ENCODE peak calls at places on chromosomes 1 and 21, in eight cellular contexts. One of them, this sample, is unnamed.

GRCh38 chr1:193183019-193183643 is 3.3 kb downstream of the B3GALT2 start:
- DNase-seq in ELR: peak; percentile 71
- DNase-seq in IMR-90: peak; percentile 71
- DNase-seq in right cardiac atrium: no peak
- DNase-seq in memory B cell: no peak
- DNase-seq in heart right ventricle: no peak
- DNase-seq in stimulated activated naive CD8-positive, alpha-beta T cell treated with anti-CD3 and anti-CD28 coated beads, Interleukin-15, Interleukin-2, amounts not matched to agents 100 U/mL and 50 U/mL, for 24 hours: no peak
- DNase-seq in KBM-7: peak; percentile 57
- DNase-seq in this sample: peak; percentile 58

GRCh38 chr1:13901041-13901440 is 201.1 kb downstream of the PRDM2 start:
- DNase-seq in ELR: no peak
- DNase-seq in IMR-90: no peak
- DNase-seq in right cardiac atrium: no peak
- DNase-seq in memory B cell: no peak
- DNase-seq in heart right ventricle: no peak
- DNase-seq in stimulated activated naive CD8-positive, alpha-beta T cell treated with anti-CD3 and anti-CD28 coated beads, Interleukin-15, Interleukin-2, amounts not matched to agents 100 U/mL and 50 U/mL, for 24 hours: no peak
- DNase-seq in KBM-7: no peak
- DNase-seq in this sample: no peak

GRCh38 chr1:108208724-108209404 is 8.7 kb upstream of the SLC25A24 start:
- DNase-seq in ELR: no peak
- DNase-seq in IMR-90: no peak
- DNase-seq in right cardiac atrium: no peak
- DNase-seq in memory B cell: no peak
- DNase-seq in heart right ventricle: no peak
- DNase-seq in stimulated activated naive CD8-positive, alpha-beta T cell treated with anti-CD3 and anti-CD28 coated beads, Interleukin-15, Interleukin-2, amounts not matched to agents 100 U/mL and 50 U/mL, for 24 hours: no peak
- DNase-seq in KBM-7: no peak
- DNase-seq in this sample: no peak

GRCh38 chr1:22677861-22678521 is 25.0 kb downstream of the C1QB start:
- DNase-seq in ELR: no peak
- DNase-seq in IMR-90: no peak
- DNase-seq in right cardiac atrium: no peak
- DNase-seq in memory B cell: no peak
- DNase-seq in heart right ventricle: no peak
- DNase-seq in stimulated activated naive CD8-positive, alpha-beta T cell treated with anti-CD3 and anti-CD28 coated beads, Interleukin-15, Interleukin-2, amounts not matched to agents 100 U/mL and 50 U/mL, for 24 hours: no peak
- DNase-seq in KBM-7: no peak
- DNase-seq in this sample: no peak

GRCh38 chr1:17861685-17862084 is 106.6 kb downstream of the ACTL8 start:
- DNase-seq in ELR: no peak
- DNase-seq in IMR-90: no peak
- DNase-seq in right cardiac atrium: no peak
- DNase-seq in memory B cell: no peak
- DNase-seq in heart right ventricle: no peak
- DNase-seq in stimulated activated naive CD8-positive, alpha-beta T cell treated with anti-CD3 and anti-CD28 coated beads, Interleukin-15, Interleukin-2, amounts not matched to agents 100 U/mL and 50 U/mL, for 24 hours: no peak
- DNase-seq in KBM-7: peak; percentile 4
- DNase-seq in this sample: peak; percentile 64

GRCh38 chr1:243268284-243268653 is 12.4 kb downstream of the SDCCAG8 start:
- DNase-seq in ELR: peak; percentile 94
- DNase-seq in IMR-90: peak; percentile 96
- DNase-seq in right cardiac atrium: no peak
- DNase-seq in memory B cell: no peak
- DNase-seq in heart right ventricle: no peak
- DNase-seq in stimulated activated naive CD8-positive, alpha-beta T cell treated with anti-CD3 and anti-CD28 coated beads, Interleukin-15, Interleukin-2, amounts not matched to agents 100 U/mL and 50 U/mL, for 24 hours: no peak
- DNase-seq in KBM-7: no peak
- DNase-seq in this sample: peak; percentile 93

GRCh38 chr1:119617751-119618691 is 30.0 kb downstream of the ZNF697 start:
- DNase-seq in ELR: peak; percentile 39
- DNase-seq in IMR-90: peak; percentile 17
- DNase-seq in right cardiac atrium: peak; percentile 43
- DNase-seq in memory B cell: no peak
- DNase-seq in heart right ventricle: no peak
- DNase-seq in stimulated activated naive CD8-positive, alpha-beta T cell treated with anti-CD3 and anti-CD28 coated beads, Interleukin-15, Interleukin-2, amounts not matched to agents 100 U/mL and 50 U/mL, for 24 hours: no peak
- DNase-seq in KBM-7: no peak
- DNase-seq in this sample: peak; percentile 17

GRCh38 chr1:216750031-216750627 is 26.9 kb upstream of the ESRRG start:
- DNase-seq in ELR: peak; percentile 64
- DNase-seq in IMR-90: peak; percentile 69
- DNase-seq in right cardiac atrium: no peak
- DNase-seq in memory B cell: no peak
- DNase-seq in heart right ventricle: no peak
- DNase-seq in stimulated activated naive CD8-positive, alpha-beta T cell treated with anti-CD3 and anti-CD28 coated beads, Interleukin-15, Interleukin-2, amounts not matched to agents 100 U/mL and 50 U/mL, for 24 hours: no peak
- DNase-seq in KBM-7: peak; percentile 9
- DNase-seq in this sample: peak; percentile 53

GRCh38 chr1:109193653-109194590 is 19.8 kb upstream of the SARS1 start:
- DNase-seq in ELR: peak; percentile 46
- DNase-seq in IMR-90: no peak
- DNase-seq in right cardiac atrium: no peak
- DNase-seq in memory B cell: peak; percentile 76
- DNase-seq in heart right ventricle: peak; percentile 16
- DNase-seq in stimulated activated naive CD8-positive, alpha-beta T cell treated with anti-CD3 and anti-CD28 coated beads, Interleukin-15, Interleukin-2, amounts not matched to agents 100 U/mL and 50 U/mL, for 24 hours: peak; percentile 78
- DNase-seq in KBM-7: peak; percentile 80
- DNase-seq in this sample: peak; percentile 37

GRCh38 chr1:96723372-96723771 is 1.8 kb downstream of the PTBP2 start:
- DNase-seq in ELR: no peak
- DNase-seq in IMR-90: no peak
- DNase-seq in right cardiac atrium: no peak
- DNase-seq in memory B cell: no peak
- DNase-seq in heart right ventricle: no peak
- DNase-seq in stimulated activated naive CD8-positive, alpha-beta T cell treated with anti-CD3 and anti-CD28 coated beads, Interleukin-15, Interleukin-2, amounts not matched to agents 100 U/mL and 50 U/mL, for 24 hours: no peak
- DNase-seq in KBM-7: no peak
- DNase-seq in this sample: no peak

GRCh38 chr1:158952416-158952815 is 21.1 kb downstream of the PYHIN1 start:
- DNase-seq in ELR: no peak
- DNase-seq in IMR-90: no peak
- DNase-seq in right cardiac atrium: no peak
- DNase-seq in memory B cell: no peak
- DNase-seq in heart right ventricle: no peak
- DNase-seq in stimulated activated naive CD8-positive, alpha-beta T cell treated with anti-CD3 and anti-CD28 coated beads, Interleukin-15, Interleukin-2, amounts not matched to agents 100 U/mL and 50 U/mL, for 24 hours: no peak
- DNase-seq in KBM-7: peak; percentile 59
- DNase-seq in this sample: no peak

GRCh38 chr1:10897321-10897980 is 101.0 kb upstream of the CASZ1 start:
- DNase-seq in ELR: peak; percentile 13
- DNase-seq in IMR-90: no peak
- DNase-seq in right cardiac atrium: no peak
- DNase-seq in memory B cell: no peak
- DNase-seq in heart right ventricle: no peak
- DNase-seq in stimulated activated naive CD8-positive, alpha-beta T cell treated with anti-CD3 and anti-CD28 coated beads, Interleukin-15, Interleukin-2, amounts not matched to agents 100 U/mL and 50 U/mL, for 24 hours: no peak
- DNase-seq in KBM-7: no peak
- DNase-seq in this sample: no peak

GRCh38 chr1:207219979-207220889 is 101.2 kb upstream of the CD55 start:
- DNase-seq in ELR: no peak
- DNase-seq in IMR-90: no peak
- DNase-seq in right cardiac atrium: no peak
- DNase-seq in memory B cell: no peak
- DNase-seq in heart right ventricle: no peak
- DNase-seq in stimulated activated naive CD8-positive, alpha-beta T cell treated with anti-CD3 and anti-CD28 coated beads, Interleukin-15, Interleukin-2, amounts not matched to agents 100 U/mL and 50 U/mL, for 24 hours: no peak
- DNase-seq in KBM-7: no peak
- DNase-seq in this sample: no peak

GRCh38 chr1:176609556-176610408 is 146.8 kb downstream of the PAPPA2 start:
- DNase-seq in ELR: peak; percentile 44
- DNase-seq in IMR-90: no peak
- DNase-seq in right cardiac atrium: no peak
- DNase-seq in memory B cell: no peak
- DNase-seq in heart right ventricle: no peak
- DNase-seq in stimulated activated naive CD8-positive, alpha-beta T cell treated with anti-CD3 and anti-CD28 coated beads, Interleukin-15, Interleukin-2, amounts not matched to agents 100 U/mL and 50 U/mL, for 24 hours: no peak
- DNase-seq in KBM-7: no peak
- DNase-seq in this sample: no peak

GRCh38 chr1:46530791-46531409 is 20.5 kb downstream of the KNCN start:
- DNase-seq in ELR: peak; percentile 49
- DNase-seq in IMR-90: no peak
- DNase-seq in right cardiac atrium: no peak
- DNase-seq in memory B cell: no peak
- DNase-seq in heart right ventricle: no peak
- DNase-seq in stimulated activated naive CD8-positive, alpha-beta T cell treated with anti-CD3 and anti-CD28 coated beads, Interleukin-15, Interleukin-2, amounts not matched to agents 100 U/mL and 50 U/mL, for 24 hours: no peak
- DNase-seq in KBM-7: no peak
- DNase-seq in this sample: no peak

GRCh38 chr21:39654951-39655350 is 42.2 kb downstream of the B3GALT5 start:
- DNase-seq in ELR: no peak
- DNase-seq in IMR-90: no peak
- DNase-seq in right cardiac atrium: no peak
- DNase-seq in memory B cell: no peak
- DNase-seq in heart right ventricle: no peak
- DNase-seq in stimulated activated naive CD8-positive, alpha-beta T cell treated with anti-CD3 and anti-CD28 coated beads, Interleukin-15, Interleukin-2, amounts not matched to agents 100 U/mL and 50 U/mL, for 24 hours: no peak
- DNase-seq in KBM-7: no peak
- DNase-seq in this sample: no peak

GRCh38 chr1:1433804-1434130 is 1.7 kb upstream of the VWA1 start:
- DNase-seq in ELR: peak; percentile 33
- DNase-seq in IMR-90: peak; percentile 39
- DNase-seq in right cardiac atrium: peak; percentile 76
- DNase-seq in memory B cell: no peak
- DNase-seq in heart right ventricle: no peak
- DNase-seq in stimulated activated naive CD8-positive, alpha-beta T cell treated with anti-CD3 and anti-CD28 coated beads, Interleukin-15, Interleukin-2, amounts not matched to agents 100 U/mL and 50 U/mL, for 24 hours: peak; percentile 80
- DNase-seq in KBM-7: peak; percentile 39
- DNase-seq in this sample: peak; percentile 21

GRCh38 chr1:111320066-111320879 is 29.6 kb downstream of the CHIA start:
- DNase-seq in ELR: no peak
- DNase-seq in IMR-90: no peak
- DNase-seq in right cardiac atrium: no peak
- DNase-seq in memory B cell: no peak
- DNase-seq in heart right ventricle: no peak
- DNase-seq in stimulated activated naive CD8-positive, alpha-beta T cell treated with anti-CD3 and anti-CD28 coated beads, Interleukin-15, Interleukin-2, amounts not matched to agents 100 U/mL and 50 U/mL, for 24 hours: no peak
- DNase-seq in KBM-7: no peak
- DNase-seq in this sample: no peak

GRCh38 chr1:46205141-46205540 is 2.0 kb downstream of the LURAP1 start:
- DNase-seq in ELR: no peak
- DNase-seq in IMR-90: no peak
- DNase-seq in right cardiac atrium: no peak
- DNase-seq in memory B cell: no peak
- DNase-seq in heart right ventricle: no peak
- DNase-seq in stimulated activated naive CD8-positive, alpha-beta T cell treated with anti-CD3 and anti-CD28 coated beads, Interleukin-15, Interleukin-2, amounts not matched to agents 100 U/mL and 50 U/mL, for 24 hours: no peak
- DNase-seq in KBM-7: no peak
- DNase-seq in this sample: no peak

GRCh38 chr1:6209661-6210605 is 4.0 kb downstream of the RNF207 start:
- DNase-seq in ELR: peak; percentile 15
- DNase-seq in IMR-90: no peak
- DNase-seq in right cardiac atrium: no peak
- DNase-seq in memory B cell: no peak
- DNase-seq in heart right ventricle: no peak
- DNase-seq in stimulated activated naive CD8-positive, alpha-beta T cell treated with anti-CD3 and anti-CD28 coated beads, Interleukin-15, Interleukin-2, amounts not matched to agents 100 U/mL and 50 U/mL, for 24 hours: peak; percentile 44
- DNase-seq in KBM-7: peak; percentile 70
- DNase-seq in this sample: no peak

GRCh38 chr1:49389699-49390098 is 613.0 kb upstream of the BEND5 start:
- DNase-seq in ELR: no peak
- DNase-seq in IMR-90: no peak
- DNase-seq in right cardiac atrium: no peak
- DNase-seq in memory B cell: no peak
- DNase-seq in heart right ventricle: no peak
- DNase-seq in stimulated activated naive CD8-positive, alpha-beta T cell treated with anti-CD3 and anti-CD28 coated beads, Interleukin-15, Interleukin-2, amounts not matched to agents 100 U/mL and 50 U/mL, for 24 hours: no peak
- DNase-seq in KBM-7: no peak
- DNase-seq in this sample: no peak

GRCh38 chr1:172742599-172743500 is 83.9 kb downstream of the FASLG start:
- DNase-seq in ELR: peak; percentile 68
- DNase-seq in IMR-90: peak; percentile 51
- DNase-seq in right cardiac atrium: no peak
- DNase-seq in memory B cell: no peak
- DNase-seq in heart right ventricle: no peak
- DNase-seq in stimulated activated naive CD8-positive, alpha-beta T cell treated with anti-CD3 and anti-CD28 coated beads, Interleukin-15, Interleukin-2, amounts not matched to agents 100 U/mL and 50 U/mL, for 24 hours: no peak
- DNase-seq in KBM-7: peak; percentile 57
- DNase-seq in this sample: peak; percentile 53

GRCh38 chr1:19049128-19049768 is 92.8 kb upstream of the IFFO2 start:
- DNase-seq in ELR: no peak
- DNase-seq in IMR-90: no peak
- DNase-seq in right cardiac atrium: no peak
- DNase-seq in memory B cell: no peak
- DNase-seq in heart right ventricle: no peak
- DNase-seq in stimulated activated naive CD8-positive, alpha-beta T cell treated with anti-CD3 and anti-CD28 coated beads, Interleukin-15, Interleukin-2, amounts not matched to agents 100 U/mL and 50 U/mL, for 24 hours: no peak
- DNase-seq in KBM-7: no peak
- DNase-seq in this sample: no peak

GRCh38 chr1:64564891-64565290 is 95.0 kb downstream of the CACHD1 start:
- DNase-seq in ELR: no peak
- DNase-seq in IMR-90: no peak
- DNase-seq in right cardiac atrium: no peak
- DNase-seq in memory B cell: no peak
- DNase-seq in heart right ventricle: no peak
- DNase-seq in stimulated activated naive CD8-positive, alpha-beta T cell treated with anti-CD3 and anti-CD28 coated beads, Interleukin-15, Interleukin-2, amounts not matched to agents 100 U/mL and 50 U/mL, for 24 hours: no peak
- DNase-seq in KBM-7: no peak
- DNase-seq in this sample: no peak

GRCh38 chr1:1788646-1789431 is 10.6 kb upstream of the NADK start:
- DNase-seq in ELR: peak; percentile 42
- DNase-seq in IMR-90: peak; percentile 42
- DNase-seq in right cardiac atrium: no peak
- DNase-seq in memory B cell: no peak
- DNase-seq in heart right ventricle: no peak
- DNase-seq in stimulated activated naive CD8-positive, alpha-beta T cell treated with anti-CD3 and anti-CD28 coated beads, Interleukin-15, Interleukin-2, amounts not matched to agents 100 U/mL and 50 U/mL, for 24 hours: peak; percentile 23
- DNase-seq in KBM-7: peak; percentile 31
- DNase-seq in this sample: no peak

GRCh38 chr1:19675797-19676196 is 11.1 kb downstream of the HTR6 start:
- DNase-seq in ELR: no peak
- DNase-seq in IMR-90: no peak
- DNase-seq in right cardiac atrium: no peak
- DNase-seq in memory B cell: no peak
- DNase-seq in heart right ventricle: no peak
- DNase-seq in stimulated activated naive CD8-positive, alpha-beta T cell treated with anti-CD3 and anti-CD28 coated beads, Interleukin-15, Interleukin-2, amounts not matched to agents 100 U/mL and 50 U/mL, for 24 hours: no peak
- DNase-seq in KBM-7: no peak
- DNase-seq in this sample: no peak